ENCODE peak calls at places on chromosomes 6 and 20, in five cellular contexts. D is anterior cingulate cortex, Y is cortex of kidney, R is pons, G is ureter. F is an unnamed sample.

GRCh38 chr6:112202639-112203341 is 51.6 kb downstream of the LAMA4 start:
- DNase-seq in D (no peak), Y (no peak), R (no peak), G (no peak), F (no peak)

GRCh38 chr20:39960522-39961420 is 728.3 kb downstream of the MAFB start:
- DNase-seq in D (no peak), Y (no peak), R (peak; percentile 30), G (no peak), F (no peak)

GRCh38 chr6:140360651-140361050 is 986.2 kb upstream of the CITED2 start:
- DNase-seq in D (no peak), Y (no peak), R (no peak), G (no peak), F (no peak)

GRCh38 chr20:35467339-35468224 is 12.2 kb downstream of the CEP250 start:
- DNase-seq in D (no peak), Y (no peak), R (no peak), G (no peak), F (no peak)

GRCh38 chr6:164005312-164005711 is 590.8 kb downstream of the QKI start:
- DNase-seq in D (no peak), Y (no peak), R (no peak), G (no peak), F (no peak)

GRCh38 chr6:116412270-116412669 is 41.5 kb downstream of the DSE start:
- DNase-seq in D (no peak), Y (no peak), R (no peak), G (no peak), F (no peak)

GRCh38 chr6:95847061-95847460 is 168.7 kb upstream of the FUT9 start:
- DNase-seq in D (no peak), Y (no peak), R (peak; percentile 14), G (no peak), F (no peak)

GRCh38 chr20:54545959-54546358 is 70.6 kb downstream of the DOK5 start:
- DNase-seq in D (no peak), Y (no peak), R (no peak), G (no peak), F (no peak)

GRCh38 chr6:169070506-169071176 is 183.0 kb downstream of the THBS2 start:
- DNase-seq in D (no peak), Y (no peak), R (no peak), G (peak; percentile 72), F (peak; percentile 65)

GRCh38 chr20:53247460-53248103 is 275.4 kb downstream of the TSHZ2 start:
- DNase-seq in D (no peak), Y (no peak), R (no peak), G (no peak), F (no peak)

GRCh38 chr6:110826236-110827129 is 11.2 kb upstream of the CDK19 start:
- DNase-seq in D (no peak), Y (no peak), R (peak; percentile 17), G (no peak), F (peak; percentile 12)

GRCh38 chr20:40703981-40704530 is 15.0 kb upstream of the MAFB start:
- DNase-seq in D (no peak), Y (no peak), R (no peak), G (no peak), F (no peak)

GRCh38 chr6:159935065-159935464 is 33.8 kb upstream of the IGF2R start:
- DNase-seq in D (no peak), Y (no peak), R (no peak), G (no peak), F (no peak)

GRCh38 chr20:4060054-4060795 is 44.9 kb upstream of the RNF24 start:
- DNase-seq in D (no peak), Y (no peak), R (no peak), G (peak; percentile 69), F (no peak)

GRCh38 chr6:142940487-142940886 is 4.5 kb downstream of the HIVEP2 start:
- DNase-seq in D (no peak), Y (no peak), R (no peak), G (no peak), F (no peak)

GRCh38 chr6:53065266-53066058 is at the start of gene FBXO9:
- DNase-seq in D (peak; percentile 85), Y (no peak), R (peak; percentile 15), G (peak; percentile 70), F (no peak)

GRCh38 chr6:168097621-168098430 is 18.8 kb upstream of the FRMD1 start:
- DNase-seq in D (no peak), Y (no peak), R (no peak), G (no peak), F (no peak)

GRCh38 chr20:62668441-62669027 is 26.2 kb downstream of the SLCO4A1 start:
- DNase-seq in D (peak; percentile 67), Y (no peak), R (peak; percentile 90), G (peak; percentile 80), F (no peak)

GRCh38 chr20:44720994-44721784 is 6.0 kb downstream of the CCN5 start:
- DNase-seq in D (no peak), Y (no peak), R (no peak), G (no peak), F (no peak)

GRCh38 chr6:119444642-119445557 is 95.3 kb upstream of the MAN1A1 start:
- DNase-seq in D (no peak), Y (no peak), R (no peak), G (no peak), F (no peak)

GRCh38 chr6:144434308-144434990 is 149.3 kb downstream of the UTRN start:
- DNase-seq in D (no peak), Y (no peak), R (no peak), G (no peak), F (no peak)

GRCh38 chr20:53331151-53331973 is 262.3 kb downstream of the ZNF217 start:
- DNase-seq in D (no peak), Y (no peak), R (no peak), G (peak; percentile 52), F (no peak)

GRCh38 chr20:44279228-44279627 is 31.8 kb downstream of the FITM2 start:
- DNase-seq in D (no peak), Y (no peak), R (no peak), G (no peak), F (no peak)

GRCh38 chr20:64063389-64064144 is 569 bp downstream of the TCEA2 start:
- DNase-seq in D (no peak), Y (no peak), R (no peak), G (no peak), F (no peak)

GRCh38 chr6:51495016-51495805 is 592.2 kb downstream of the PKHD1 start:
- DNase-seq in D (peak; percentile 25), Y (no peak), R (peak; percentile 85), G (no peak), F (no peak)

GRCh38 chr6:21922086-21922485 is 328.5 kb downstream of the SOX4 start:
- DNase-seq in D (no peak), Y (no peak), R (no peak), G (no peak), F (no peak)

GRCh38 chr20:51573576-51574243 is 31.2 kb upstream of the NFATC2 start:
- DNase-seq in D (no peak), Y (no peak), R (no peak), G (peak; percentile 72), F (peak; percentile 82)

GRCh38 chr20:44769481-44769863 is 23.8 kb downstream of the KCNK15 start:
- DNase-seq in D (no peak), Y (no peak), R (no peak), G (no peak), F (no peak)

GRCh38 chr6:158849899-158850806 is 31.0 kb upstream of the EZR start:
- DNase-seq in D (no peak), Y (no peak), R (no peak), G (no peak), F (no peak)

GRCh38 chr6:111200823-111201134 is 113.5 kb downstream of the SLC16A10 start:
- DNase-seq in D (no peak), Y (no peak), R (no peak), G (no peak), F (no peak)

GRCh38 chr6:160398674-160399271 is 50.6 kb downstream of the SLC22A3 start:
- DNase-seq in D (no peak), Y (no peak), R (no peak), G (no peak), F (no peak)

GRCh38 chr6:121247386-121247785 is 86.9 kb downstream of the TBC1D32 start:
- DNase-seq in D (no peak), Y (no peak), R (no peak), G (no peak), F (no peak)

GRCh38 chr20:667351-668034 is 8.1 kb downstream of the SCRT2 start:
- DNase-seq in D (no peak), Y (no peak), R (no peak), G (no peak), F (peak; percentile 56)

GRCh38 chr6:90003069-90003800 is 109.0 kb downstream of the GJA10 start:
- DNase-seq in D (no peak), Y (no peak), R (no peak), G (no peak), F (no peak)

GRCh38 chr20:11274137-11274536 is 600.3 kb upstream of the JAG1 start:
- DNase-seq in D (peak; percentile 2), Y (no peak), R (peak; percentile 87), G (peak; percentile 50), F (peak; percentile 32)

GRCh38 chr6:168157272-168158007 is 78.4 kb upstream of the FRMD1 start:
- DNase-seq in D (no peak), Y (no peak), R (no peak), G (no peak), F (no peak)

GRCh38 chr6:16667509-16667908 is 93.8 kb downstream of the ATXN1 start:
- DNase-seq in D (no peak), Y (no peak), R (no peak), G (no peak), F (no peak)

GRCh38 chr6:82862543-82862942 is 203.1 kb downstream of the UBE3D start:
- DNase-seq in D (no peak), Y (no peak), R (no peak), G (no peak), F (no peak)

F was measured in tibial nerve.